ENCODE peak calls at places on chromosomes 3 and 15, in nine cellular contexts. One of them, this sample, is unnamed.

GRCh38 chr15:85870216-85871014 is 75.7 kb upstream of the KLHL25 start:
- DNase-seq in GM12865: no peak
- DNase-seq in cardiac muscle cell: no peak
- DNase-seq in fibroblast of lung: no peak
- DNase-seq in ovary: no peak
- DNase-seq in left ventricle myocardium inferior: no peak
- DNase-seq in kidney: no peak
- DNase-seq in choroid plexus epithelial cell: no peak
- DNase-seq in foreskin fibroblast: no peak
- DNase-seq in this sample: no peak

GRCh38 chr3:10011644-10012043 is 14.6 kb upstream of the FANCD2 start:
- DNase-seq in GM12865: no peak
- DNase-seq in choroid plexus epithelial cell: no peak
- DNase-seq in kidney: no peak
- DNase-seq in foreskin fibroblast: peak; percentile 40
- DNase-seq in fibroblast of lung: no peak
- DNase-seq in cardiac muscle cell: no peak
- DNase-seq in left ventricle myocardium inferior: no peak
- DNase-seq in ovary: no peak
- DNase-seq in this sample: no peak

GRCh38 chr15:85959573-85959972 is 120.1 kb upstream of the AGBL1 start:
- DNase-seq in foreskin fibroblast: no peak
- DNase-seq in ovary: no peak
- DNase-seq in kidney: no peak
- DNase-seq in left ventricle myocardium inferior: no peak
- DNase-seq in choroid plexus epithelial cell: no peak
- DNase-seq in GM12865: no peak
- DNase-seq in cardiac muscle cell: no peak
- DNase-seq in fibroblast of lung: no peak
- DNase-seq in this sample: no peak

GRCh38 chr3:86788371-86788770 is 202.6 kb downstream of the VGLL3 start:
- DNase-seq in ovary: no peak
- DNase-seq in kidney: no peak
- DNase-seq in left ventricle myocardium inferior: no peak
- DNase-seq in choroid plexus epithelial cell: peak; percentile 26
- DNase-seq in fibroblast of lung: no peak
- DNase-seq in GM12865: no peak
- DNase-seq in foreskin fibroblast: no peak
- DNase-seq in cardiac muscle cell: no peak
- DNase-seq in this sample: no peak

GRCh38 chr3:32460031-32460749 is 42.5 kb downstream of the CMTM6 start:
- DNase-seq in choroid plexus epithelial cell: no peak
- DNase-seq in left ventricle myocardium inferior: no peak
- DNase-seq in kidney: no peak
- DNase-seq in ovary: no peak
- DNase-seq in cardiac muscle cell: no peak
- DNase-seq in GM12865: peak; percentile 80
- DNase-seq in fibroblast of lung: no peak
- DNase-seq in foreskin fibroblast: no peak
- DNase-seq in this sample: peak; percentile 66

GRCh38 chr3:59764131-59764530 is 714.3 kb upstream of the CFAP20DC start:
- DNase-seq in cardiac muscle cell: no peak
- DNase-seq in left ventricle myocardium inferior: no peak
- DNase-seq in choroid plexus epithelial cell: no peak
- DNase-seq in fibroblast of lung: no peak
- DNase-seq in kidney: no peak
- DNase-seq in ovary: no peak
- DNase-seq in GM12865: no peak
- DNase-seq in foreskin fibroblast: peak; percentile 50
- DNase-seq in this sample: no peak

GRCh38 chr3:15345051-15345607 is 12.7 kb upstream of the SH3BP5 start:
- DNase-seq in ovary: no peak
- DNase-seq in cardiac muscle cell: no peak
- DNase-seq in fibroblast of lung: no peak
- DNase-seq in left ventricle myocardium inferior: no peak
- DNase-seq in foreskin fibroblast: no peak
- DNase-seq in GM12865: peak; percentile 23
- DNase-seq in kidney: no peak
- DNase-seq in choroid plexus epithelial cell: no peak
- DNase-seq in this sample: peak; percentile 44

GRCh38 chr3:194176274-194176991 is 40.5 kb downstream of the HES1 start:
- DNase-seq in left ventricle myocardium inferior: no peak
- DNase-seq in cardiac muscle cell: peak; percentile 52
- DNase-seq in choroid plexus epithelial cell: peak; percentile 22
- DNase-seq in kidney: no peak
- DNase-seq in foreskin fibroblast: peak; percentile 37
- DNase-seq in ovary: peak; percentile 35
- DNase-seq in fibroblast of lung: peak; percentile 35
- DNase-seq in GM12865: no peak
- DNase-seq in this sample: no peak

GRCh38 chr3:171840831-171841619 is 2.1 kb upstream of the TMEM212 start:
- DNase-seq in kidney: no peak
- DNase-seq in foreskin fibroblast: no peak
- DNase-seq in cardiac muscle cell: no peak
- DNase-seq in left ventricle myocardium inferior: no peak
- DNase-seq in fibroblast of lung: no peak
- DNase-seq in choroid plexus epithelial cell: no peak
- DNase-seq in ovary: peak; percentile 51
- DNase-seq in GM12865: no peak
- DNase-seq in this sample: no peak

GRCh38 chr3:23776352-23776891 is 29.3 kb upstream of the UBE2E1 start:
- DNase-seq in fibroblast of lung: peak; percentile 92
- DNase-seq in foreskin fibroblast: peak; percentile 82
- DNase-seq in choroid plexus epithelial cell: peak; percentile 90
- DNase-seq in kidney: no peak
- DNase-seq in left ventricle myocardium inferior: no peak
- DNase-seq in GM12865: no peak
- DNase-seq in ovary: no peak
- DNase-seq in cardiac muscle cell: no peak
- DNase-seq in this sample: no peak

GRCh38 chr3:77460326-77460725 is 420.4 kb downstream of the ROBO2 start:
- DNase-seq in choroid plexus epithelial cell: peak; percentile 44
- DNase-seq in GM12865: no peak
- DNase-seq in foreskin fibroblast: peak; percentile 74
- DNase-seq in ovary: no peak
- DNase-seq in fibroblast of lung: peak; percentile 17
- DNase-seq in kidney: no peak
- DNase-seq in cardiac muscle cell: no peak
- DNase-seq in left ventricle myocardium inferior: no peak
- DNase-seq in this sample: no peak

GRCh38 chr3:170222647-170223541 is 670 bp downstream of the PRKCI start:
- DNase-seq in kidney: peak; percentile 87
- DNase-seq in choroid plexus epithelial cell: peak; percentile 49
- DNase-seq in foreskin fibroblast: peak; percentile 51
- DNase-seq in fibroblast of lung: peak; percentile 45
- DNase-seq in left ventricle myocardium inferior: no peak
- DNase-seq in GM12865: peak; percentile 28
- DNase-seq in cardiac muscle cell: peak; percentile 72
- DNase-seq in ovary: no peak
- DNase-seq in this sample: no peak

GRCh38 chr15:57692709-57693108 is 13.8 kb upstream of the POLR2M start:
- DNase-seq in kidney: no peak
- DNase-seq in GM12865: no peak
- DNase-seq in choroid plexus epithelial cell: peak; percentile 73
- DNase-seq in fibroblast of lung: peak; percentile 72
- DNase-seq in cardiac muscle cell: no peak
- DNase-seq in foreskin fibroblast: peak; percentile 58
- DNase-seq in left ventricle myocardium inferior: no peak
- DNase-seq in ovary: no peak
- DNase-seq in this sample: no peak

GRCh38 chr15:92528736-92529135 is 126.8 kb downstream of the FAM174B start:
- DNase-seq in ovary: no peak
- DNase-seq in kidney: no peak
- DNase-seq in fibroblast of lung: no peak
- DNase-seq in choroid plexus epithelial cell: no peak
- DNase-seq in left ventricle myocardium inferior: no peak
- DNase-seq in foreskin fibroblast: no peak
- DNase-seq in cardiac muscle cell: no peak
- DNase-seq in GM12865: no peak
- DNase-seq in this sample: no peak

GRCh38 chr3:159839561-159840379 is 148.9 kb upstream of the IL12A start:
- DNase-seq in fibroblast of lung: peak; percentile 40
- DNase-seq in choroid plexus epithelial cell: no peak
- DNase-seq in GM12865: no peak
- DNase-seq in left ventricle myocardium inferior: peak; percentile 39
- DNase-seq in kidney: peak; percentile 61
- DNase-seq in ovary: no peak
- DNase-seq in cardiac muscle cell: peak; percentile 82
- DNase-seq in foreskin fibroblast: no peak
- DNase-seq in this sample: no peak

GRCh38 chr3:106124818-106125217 is 256.0 kb upstream of the CBLB start:
- DNase-seq in cardiac muscle cell: no peak
- DNase-seq in foreskin fibroblast: no peak
- DNase-seq in choroid plexus epithelial cell: no peak
- DNase-seq in ovary: no peak
- DNase-seq in left ventricle myocardium inferior: no peak
- DNase-seq in kidney: no peak
- DNase-seq in GM12865: no peak
- DNase-seq in fibroblast of lung: no peak
- DNase-seq in this sample: no peak
- H3K4me3 ChIP-seq in cardiac muscle cell: no peak overlapping the region
- H3K4me3 ChIP-seq in foreskin fibroblast: no peak overlapping the region
- H3K4me3 ChIP-seq in choroid plexus epithelial cell: no peak overlapping the region
- H3K4me3 ChIP-seq in ovary: no peak overlapping the region
- H3K4me3 ChIP-seq in left ventricle myocardium inferior: no peak overlapping the region
- H3K4me3 ChIP-seq in kidney: no peak overlapping the region
- H3K4me3 ChIP-seq in GM12865: no peak overlapping the region
- H3K4me3 ChIP-seq in fibroblast of lung: no peak overlapping the region
- H3K4me3 ChIP-seq in this sample: no peak overlapping the region

GRCh38 chr15:98853161-98853560 is 154.4 kb downstream of the PGPEP1L start:
- DNase-seq in kidney: peak; percentile 90
- DNase-seq in fibroblast of lung: peak; percentile 94
- DNase-seq in GM12865: peak; percentile 89
- DNase-seq in choroid plexus epithelial cell: peak; percentile 96
- DNase-seq in ovary: peak; percentile 92
- DNase-seq in cardiac muscle cell: peak; percentile 81
- DNase-seq in foreskin fibroblast: peak; percentile 97
- DNase-seq in left ventricle myocardium inferior: peak; percentile 91
- DNase-seq in this sample: peak; percentile 83

GRCh38 chr15:98855067-98855814 is 152.4 kb downstream of the PGPEP1L start:
- DNase-seq in choroid plexus epithelial cell: no peak
- DNase-seq in ovary: no peak
- DNase-seq in left ventricle myocardium inferior: no peak
- DNase-seq in foreskin fibroblast: no peak
- DNase-seq in cardiac muscle cell: no peak
- DNase-seq in kidney: no peak
- DNase-seq in fibroblast of lung: no peak
- DNase-seq in GM12865: no peak
- DNase-seq in this sample: no peak

GRCh38 chr15:98853593-98854420 is 153.8 kb downstream of the PGPEP1L start:
- DNase-seq in cardiac muscle cell: peak; percentile 26
- DNase-seq in choroid plexus epithelial cell: peak; percentile 32
- DNase-seq in ovary: no peak
- DNase-seq in fibroblast of lung: peak; percentile 46
- DNase-seq in left ventricle myocardium inferior: no peak
- DNase-seq in foreskin fibroblast: peak; percentile 73
- DNase-seq in GM12865: no peak
- DNase-seq in kidney: peak; percentile 72
- DNase-seq in this sample: no peak

GRCh38 chr15:98854496-98854895 is 153.1 kb downstream of the PGPEP1L start:
- DNase-seq in choroid plexus epithelial cell: no peak
- DNase-seq in GM12865: no peak
- DNase-seq in fibroblast of lung: no peak
- DNase-seq in kidney: peak; percentile 70
- DNase-seq in ovary: no peak
- DNase-seq in cardiac muscle cell: no peak
- DNase-seq in foreskin fibroblast: no peak
- DNase-seq in left ventricle myocardium inferior: no peak
- DNase-seq in this sample: no peak

DNA sequence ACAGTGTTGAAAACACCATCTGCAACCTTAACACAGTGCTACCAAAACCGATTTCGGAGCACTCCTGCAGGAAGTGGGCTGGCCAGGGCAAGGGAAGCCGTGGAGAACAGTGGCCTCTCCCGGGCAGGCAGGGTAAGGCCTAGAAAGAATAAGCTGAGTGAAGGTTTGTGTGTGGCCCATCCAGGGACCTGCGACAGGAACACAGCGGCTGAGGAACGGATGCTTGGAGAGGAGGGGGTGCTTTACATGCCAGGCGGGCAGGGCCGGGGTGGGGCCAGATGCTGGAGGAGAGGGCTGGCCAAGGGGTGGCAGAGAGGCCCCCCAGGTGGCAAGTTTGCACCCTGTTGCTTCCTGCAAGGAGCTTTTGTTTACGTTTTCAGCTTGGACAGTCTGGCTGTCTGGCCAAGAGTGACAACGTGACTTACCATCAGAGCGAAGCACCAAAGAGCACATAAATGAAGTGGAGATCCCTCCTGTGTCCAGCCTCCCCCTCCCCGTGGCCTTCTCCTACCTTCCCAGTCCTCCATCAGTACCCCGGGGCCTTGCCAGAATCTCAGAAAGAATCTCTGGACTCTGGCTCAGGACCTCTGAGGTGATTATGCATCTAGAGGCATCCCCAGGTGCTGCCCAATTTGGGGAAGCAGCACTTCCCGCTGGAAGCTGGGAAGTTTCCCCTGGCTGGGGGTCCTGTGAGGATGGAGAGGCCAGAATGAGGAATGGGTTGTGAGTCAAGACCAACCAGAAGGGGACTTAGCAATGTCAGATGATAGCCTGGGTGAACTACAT is 156.4 kb downstream of the PGPEP1L start:
- DNase-seq in choroid plexus epithelial cell: peak; percentile 83
- DNase-seq in cardiac muscle cell: peak; percentile 82
- DNase-seq in foreskin fibroblast: peak; percentile 87
- DNase-seq in GM12865: peak; percentile 83
- DNase-seq in fibroblast of lung: peak; percentile 76
- DNase-seq in ovary: peak; percentile 76
- DNase-seq in left ventricle myocardium inferior: peak; percentile 74
- DNase-seq in kidney: peak; percentile 82
- DNase-seq in this sample: peak; percentile 27
- TF ChIP-seq CTCF in choroid plexus epithelial cell: peak; percentile 93
- TF ChIP-seq CTCF in cardiac muscle cell: peak; percentile 89
- TF ChIP-seq CTCF in foreskin fibroblast: peak; percentile 78
- TF ChIP-seq CTCF in GM12865: peak; percentile 74
- TF ChIP-seq CTCF in fibroblast of lung: peak; percentile 91
- TF ChIP-seq CTCF in ovary: peak; percentile 79
- TF ChIP-seq CTCF in left ventricle myocardium inferior: peak; percentile 82
- TF ChIP-seq CTCF in kidney: peak; percentile 80
- TF ChIP-seq CTCF in this sample: peak; percentile 86

DNA sequence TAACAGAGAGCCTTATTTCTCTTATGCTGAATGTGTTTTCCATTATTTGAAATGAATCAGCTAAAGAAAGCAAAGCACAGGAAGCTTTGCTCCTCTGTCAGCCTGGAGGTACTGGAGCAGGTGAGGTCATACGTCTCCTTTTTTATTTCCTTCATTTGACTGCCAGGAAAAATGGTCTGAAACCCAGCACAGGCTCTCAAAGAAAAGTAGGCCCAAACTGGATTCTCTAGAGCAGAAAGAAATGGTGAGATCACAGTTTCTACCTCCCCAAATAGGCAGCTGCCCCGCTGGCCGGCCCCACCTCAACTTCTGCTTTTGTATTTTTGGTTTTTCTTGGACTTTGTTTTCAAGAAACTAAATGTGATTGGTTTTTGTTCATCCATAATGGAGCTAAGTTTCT is 95.1 kb downstream of the RPL39L start:
- DNase-seq in left ventricle myocardium inferior: peak; percentile 28
- DNase-seq in ovary: no peak
- DNase-seq in GM12865: peak; percentile 76
- DNase-seq in foreskin fibroblast: peak; percentile 35
- DNase-seq in kidney: no peak
- DNase-seq in choroid plexus epithelial cell: no peak
- DNase-seq in fibroblast of lung: no peak
- DNase-seq in cardiac muscle cell: no peak
- DNase-seq in this sample: peak; percentile 69
- H3K4me3 ChIP-seq in left ventricle myocardium inferior: no peak overlapping the region
- H3K4me3 ChIP-seq in ovary: no peak overlapping the region
- H3K4me3 ChIP-seq in GM12865: peak overlapping the region; percentile 16
- H3K4me3 ChIP-seq in foreskin fibroblast: no peak overlapping the region
- H3K4me3 ChIP-seq in kidney: no peak overlapping the region
- H3K4me3 ChIP-seq in choroid plexus epithelial cell: no peak overlapping the region
- H3K4me3 ChIP-seq in fibroblast of lung: no peak overlapping the region
- H3K4me3 ChIP-seq in cardiac muscle cell: no peak overlapping the region
- H3K4me3 ChIP-seq in this sample: peak overlapping the region; percentile 34

GRCh38 chr15:71195242-71195641 is 80.0 kb downstream of the THSD4 start:
- DNase-seq in fibroblast of lung: no peak
- DNase-seq in foreskin fibroblast: no peak
- DNase-seq in cardiac muscle cell: no peak
- DNase-seq in ovary: no peak
- DNase-seq in left ventricle myocardium inferior: no peak
- DNase-seq in choroid plexus epithelial cell: peak; percentile 55
- DNase-seq in kidney: no peak
- DNase-seq in GM12865: no peak
- DNase-seq in this sample: no peak
- TF ChIP-seq CTCF in fibroblast of lung: no peak
- TF ChIP-seq CTCF in foreskin fibroblast: peak; percentile 29
- TF ChIP-seq CTCF in cardiac muscle cell: peak; percentile 26
- TF ChIP-seq CTCF in ovary: no peak
- TF ChIP-seq CTCF in left ventricle myocardium inferior: peak; percentile 9
- TF ChIP-seq CTCF in choroid plexus epithelial cell: peak; percentile 54
- TF ChIP-seq CTCF in kidney: no peak
- TF ChIP-seq CTCF in GM12865: no peak
- TF ChIP-seq CTCF in this sample: no peak